ENCODE peak calls at places on chromosomes 4 and X, in eight cellular contexts. One of them, this sample, is unnamed.

GRCh38 chrX:30521440-30522182 is 56.0 kb downstream of the TASL start:
- DNase-seq in PC-3: peak; percentile 16
- DNase-seq in ovary: no peak
- DNase-seq in cardiac muscle cell: peak; percentile 49
- DNase-seq in left ventricle myocardium inferior: no peak
- DNase-seq in suprapubic skin: no peak
- DNase-seq in fibroblast of lung: peak; percentile 44
- DNase-seq in upper lobe of right lung: no peak
- DNase-seq in this sample: no peak

GRCh38 chrX:123175366-123176122 is 8.5 kb upstream of the GRIA3 start:
- DNase-seq in cardiac muscle cell: no peak
- DNase-seq in ovary: no peak
- DNase-seq in suprapubic skin: no peak
- DNase-seq in upper lobe of right lung: no peak
- DNase-seq in left ventricle myocardium inferior: no peak
- DNase-seq in PC-3: no peak
- DNase-seq in fibroblast of lung: no peak
- DNase-seq in this sample: no peak

GRCh38 chrX:118928126-118928525 is 46.3 kb upstream of the LONRF3 start:
- DNase-seq in ovary: no peak
- DNase-seq in left ventricle myocardium inferior: no peak
- DNase-seq in PC-3: peak; percentile 19
- DNase-seq in suprapubic skin: no peak
- DNase-seq in cardiac muscle cell: peak; percentile 30
- DNase-seq in upper lobe of right lung: no peak
- DNase-seq in fibroblast of lung: no peak
- DNase-seq in this sample: no peak

GRCh38 chr4:74021617-74022016 is 16.9 kb downstream of the CXCL3 start:
- DNase-seq in suprapubic skin: no peak
- DNase-seq in upper lobe of right lung: no peak
- DNase-seq in cardiac muscle cell: no peak
- DNase-seq in left ventricle myocardium inferior: no peak
- DNase-seq in ovary: no peak
- DNase-seq in PC-3: no peak
- DNase-seq in fibroblast of lung: no peak
- DNase-seq in this sample: no peak

GRCh38 chrX:1535241-1536041 is 1.5 kb downstream of the P2RY8 start:
- DNase-seq in ovary: no peak
- DNase-seq in fibroblast of lung: no peak
- DNase-seq in suprapubic skin: peak; percentile 32
- DNase-seq in upper lobe of right lung: peak; percentile 55
- DNase-seq in left ventricle myocardium inferior: no peak
- DNase-seq in PC-3: no peak
- DNase-seq in cardiac muscle cell: no peak
- DNase-seq in this sample: peak; percentile 30

GRCh38 chr4:20483416-20483815 is 216.8 kb upstream of the PACRGL start:
- DNase-seq in cardiac muscle cell: no peak
- DNase-seq in ovary: no peak
- DNase-seq in left ventricle myocardium inferior: no peak
- DNase-seq in fibroblast of lung: peak; percentile 41
- DNase-seq in PC-3: no peak
- DNase-seq in suprapubic skin: no peak
- DNase-seq in upper lobe of right lung: no peak
- DNase-seq in this sample: no peak

GRCh38 chr4:5166377-5166776 is 115.1 kb downstream of the STK32B start:
- DNase-seq in left ventricle myocardium inferior: no peak
- DNase-seq in cardiac muscle cell: no peak
- DNase-seq in suprapubic skin: no peak
- DNase-seq in upper lobe of right lung: no peak
- DNase-seq in fibroblast of lung: no peak
- DNase-seq in ovary: no peak
- DNase-seq in PC-3: no peak
- DNase-seq in this sample: no peak

GRCh38 chrX:154840856-154841255 is 6.4 kb upstream of the SMIM9 start:
- DNase-seq in PC-3: peak; percentile 67
- DNase-seq in ovary: no peak
- DNase-seq in fibroblast of lung: peak; percentile 38
- DNase-seq in suprapubic skin: no peak
- DNase-seq in cardiac muscle cell: peak; percentile 75
- DNase-seq in left ventricle myocardium inferior: no peak
- DNase-seq in upper lobe of right lung: no peak
- DNase-seq in this sample: no peak

GRCh38 chr4:6318206-6318605 is 48.6 kb downstream of the WFS1 start:
- DNase-seq in PC-3: no peak
- DNase-seq in cardiac muscle cell: no peak
- DNase-seq in ovary: no peak
- DNase-seq in upper lobe of right lung: no peak
- DNase-seq in suprapubic skin: no peak
- DNase-seq in left ventricle myocardium inferior: no peak
- DNase-seq in fibroblast of lung: no peak
- DNase-seq in this sample: no peak

GRCh38 chr4:3267576-3268394 is 18.8 kb downstream of the MSANTD1 start:
- DNase-seq in left ventricle myocardium inferior: no peak
- DNase-seq in ovary: no peak
- DNase-seq in suprapubic skin: no peak
- DNase-seq in cardiac muscle cell: no peak
- DNase-seq in PC-3: no peak
- DNase-seq in fibroblast of lung: no peak
- DNase-seq in upper lobe of right lung: peak; percentile 63
- DNase-seq in this sample: no peak

GRCh38 chr4:151169223-151169622 is 69.8 kb downstream of the RPS3A start:
- DNase-seq in PC-3: no peak
- DNase-seq in left ventricle myocardium inferior: peak; percentile 75
- DNase-seq in cardiac muscle cell: peak; percentile 98
- DNase-seq in upper lobe of right lung: no peak
- DNase-seq in ovary: peak; percentile 84
- DNase-seq in suprapubic skin: peak; percentile 79
- DNase-seq in fibroblast of lung: peak; percentile 98
- DNase-seq in this sample: peak; percentile 48

GRCh38 chr4:185925910-185926360 is 113.9 kb upstream of the SORBS2 start:
- DNase-seq in upper lobe of right lung: no peak
- DNase-seq in PC-3: no peak
- DNase-seq in fibroblast of lung: no peak
- DNase-seq in left ventricle myocardium inferior: peak; percentile 18
- DNase-seq in cardiac muscle cell: no peak
- DNase-seq in suprapubic skin: no peak
- DNase-seq in ovary: no peak
- DNase-seq in this sample: no peak
- H3K27ac ChIP-seq in upper lobe of right lung: no peak overlapping the region
- H3K27ac ChIP-seq in PC-3: no peak overlapping the region
- H3K27ac ChIP-seq in fibroblast of lung: no peak overlapping the region
- H3K27ac ChIP-seq in left ventricle myocardium inferior: peak overlapping the region; percentile 71
- H3K27ac ChIP-seq in cardiac muscle cell: peak overlapping the region; percentile 87
- H3K27ac ChIP-seq in suprapubic skin: no peak overlapping the region
- H3K27ac ChIP-seq in ovary: no peak overlapping the region
- H3K27ac ChIP-seq in this sample: no peak overlapping the region

GRCh38 chrX:39829965-39830364 is 267.8 kb downstream of the BCOR start:
- DNase-seq in fibroblast of lung: no peak
- DNase-seq in cardiac muscle cell: no peak
- DNase-seq in PC-3: no peak
- DNase-seq in upper lobe of right lung: no peak
- DNase-seq in suprapubic skin: no peak
- DNase-seq in ovary: no peak
- DNase-seq in left ventricle myocardium inferior: no peak
- DNase-seq in this sample: no peak
- H3K4me3 ChIP-seq in fibroblast of lung: no peak overlapping the region
- H3K4me3 ChIP-seq in cardiac muscle cell: no peak overlapping the region
- H3K4me3 ChIP-seq in PC-3: no peak overlapping the region
- H3K4me3 ChIP-seq in upper lobe of right lung: no peak overlapping the region
- H3K4me3 ChIP-seq in suprapubic skin: no peak overlapping the region
- H3K4me3 ChIP-seq in ovary: no peak overlapping the region
- H3K4me3 ChIP-seq in left ventricle myocardium inferior: no peak overlapping the region
- H3K4me3 ChIP-seq in this sample: no peak overlapping the region

DNA sequence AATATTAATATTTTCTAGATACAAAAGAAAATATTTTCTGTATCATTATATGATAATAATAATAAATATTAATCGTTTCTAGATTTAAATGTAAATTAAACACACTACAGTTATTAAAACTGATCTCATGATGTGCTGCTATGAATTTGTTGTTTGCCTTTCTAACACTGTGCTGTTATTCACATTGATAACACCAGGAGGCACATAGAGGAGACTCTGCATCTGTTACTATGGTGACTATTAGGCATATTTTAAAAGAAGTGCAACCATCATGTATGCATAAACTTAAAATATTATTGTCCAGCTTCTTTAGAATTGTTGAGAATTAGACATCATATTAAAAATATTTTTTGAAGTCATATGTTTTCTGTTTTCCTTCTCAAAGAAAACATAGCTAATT is 11.8 kb upstream of the PDGFC start:
- DNase-seq in left ventricle myocardium inferior: no peak
- DNase-seq in suprapubic skin: no peak
- DNase-seq in ovary: no peak
- DNase-seq in fibroblast of lung: no peak
- DNase-seq in cardiac muscle cell: peak; percentile 48
- DNase-seq in upper lobe of right lung: no peak
- DNase-seq in PC-3: peak; percentile 41
- DNase-seq in this sample: no peak
- TF ChIP-seq CTCF in left ventricle myocardium inferior: peak; percentile 41
- TF ChIP-seq CTCF in suprapubic skin: no peak
- TF ChIP-seq CTCF in ovary: no peak
- TF ChIP-seq CTCF in fibroblast of lung: peak; percentile 66
- TF ChIP-seq CTCF in cardiac muscle cell: peak; percentile 55
- TF ChIP-seq CTCF in upper lobe of right lung: peak; percentile 41
- TF ChIP-seq CTCF in PC-3: peak; percentile 56
- TF ChIP-seq CTCF in this sample: peak; percentile 43

DNA sequence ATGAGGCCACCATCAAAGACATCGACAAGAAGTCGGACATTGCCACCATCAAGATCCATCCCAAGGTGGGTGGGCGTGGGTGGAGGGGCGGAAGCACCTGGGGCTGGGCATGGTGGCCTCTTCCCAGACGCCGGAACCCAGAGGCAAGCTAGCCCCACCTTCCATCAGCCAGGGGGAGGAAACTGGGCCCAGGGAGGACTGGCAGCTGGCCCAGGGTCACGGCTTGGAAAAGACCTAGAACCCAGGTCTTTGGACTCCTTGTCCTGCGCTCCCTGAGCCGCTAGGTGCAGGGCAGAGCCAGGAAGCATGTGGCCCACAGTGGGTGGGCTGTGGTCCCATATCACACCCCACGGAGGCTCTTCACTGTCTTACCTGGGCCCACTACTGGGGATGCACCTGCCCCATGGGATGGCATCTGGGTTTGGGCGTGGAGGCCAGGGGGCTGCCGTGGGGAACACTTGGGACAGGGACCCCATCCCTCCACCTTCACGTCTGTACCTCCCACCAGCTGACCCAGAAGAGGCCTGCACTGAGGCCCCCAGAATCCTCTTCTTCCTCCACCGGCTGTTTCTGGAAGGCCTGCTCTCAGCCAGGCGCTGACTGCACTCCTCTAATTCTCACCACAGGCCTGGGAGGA is 17.3 kb downstream of the HTRA3 start:
- DNase-seq in suprapubic skin: peak; percentile 47
- DNase-seq in PC-3: no peak
- DNase-seq in left ventricle myocardium inferior: no peak
- DNase-seq in upper lobe of right lung: no peak
- DNase-seq in cardiac muscle cell: no peak
- DNase-seq in ovary: no peak
- DNase-seq in fibroblast of lung: no peak
- DNase-seq in this sample: no peak
- H3K27ac ChIP-seq in suprapubic skin: no peak overlapping the region
- H3K27ac ChIP-seq in PC-3: no peak overlapping the region
- H3K27ac ChIP-seq in left ventricle myocardium inferior: peak overlapping the region; percentile 82
- H3K27ac ChIP-seq in upper lobe of right lung: no peak overlapping the region
- H3K27ac ChIP-seq in cardiac muscle cell: no peak overlapping the region
- H3K27ac ChIP-seq in ovary: no peak overlapping the region
- H3K27ac ChIP-seq in fibroblast of lung: no peak overlapping the region
- H3K27ac ChIP-seq in this sample: no peak overlapping the region

This sample was measured in adrenal gland.